ENCODE peak calls at places on chromosomes 7 and 10, in ten cellular contexts. A is sigmoid colon, N is type B pancreatic cell, Y is astrocyte of the cerebellum, Q is NB4, Z is retinal pigment epithelial cell, R is IMR-90, H is hepatocyte, C is fibroblast of mammary gland, K is neural progenitor cell. I is an unnamed sample.

GRCh38 chr10:46264737-46265368 is 21.9 kb upstream of the ANTXRL start:
- DNase-seq in A (no peak), N (peak; percentile 60), Y (no peak), Q (no peak), Z (no peak), R (no peak), H (no peak), C (no peak), K (no peak), I (no peak)

GRCh38 chr7:19284596-19285300 is 139.5 kb upstream of the FERD3L start:
- DNase-seq in A (no peak), N (no peak), Y (no peak), Q (no peak), Z (no peak), R (peak; percentile 72), H (no peak), C (peak; percentile 30), K (no peak), I (no peak)

GRCh38 chr10:82982110-82982608 is 1107.2 kb downstream of the NRG3 start:
- DNase-seq in A (no peak), N (no peak), Y (peak; percentile 95), Q (no peak), Z (peak; percentile 76), R (peak; percentile 87), H (peak; percentile 12), C (peak; percentile 91), K (no peak), I (no peak)

GRCh38 chr10:6211341-6212265 is 8.9 kb downstream of the PFKFB3 start:
- DNase-seq in A (peak; percentile 86), N (no peak), Y (no peak), Q (no peak), Z (no peak), R (peak; percentile 46), H (peak; percentile 49), C (peak; percentile 53), K (peak; percentile 73), I (no peak)

GRCh38 chr7:66013938-66014337 is 31.9 kb upstream of the GUSB start:
- DNase-seq in A (no peak), N (no peak), Y (peak; percentile 39), Q (peak; percentile 60), Z (peak; percentile 60), R (peak; percentile 62), H (peak; percentile 66), C (peak; percentile 46), K (peak; percentile 46), I (no peak)

GRCh38 chr7:91940171-91940570 is 491 bp upstream of the AKAP9 start:
- DNase-seq in A (no peak), N (no peak), Y (no peak), Q (peak; percentile 77), Z (no peak), R (no peak), H (peak; percentile 43), C (peak; percentile 33), K (peak; percentile 71), I (peak; percentile 44)

GRCh38 chr7:80257751-80258150 is 123.1 kb downstream of the GNAI1 start:
- DNase-seq in A (no peak), N (no peak), Y (no peak), Q (no peak), Z (no peak), R (no peak), H (no peak), C (no peak), K (no peak), I (no peak)

GRCh38 chr10:34593955-34594354 is 221.1 kb downstream of the PARD3 start:
- DNase-seq in A (no peak), N (no peak), Y (no peak), Q (no peak), Z (no peak), R (no peak), H (no peak), C (no peak), K (no peak), I (no peak)

GRCh38 chr10:59779656-59780521 is 26.6 kb upstream of the MRLN start:
- DNase-seq in A (no peak), N (no peak), Y (no peak), Q (no peak), Z (no peak), R (no peak), H (peak; percentile 13), C (no peak), K (no peak), I (no peak)

GRCh38 chr7:8765374-8765773 is 332.0 kb downstream of the NXPH1 start:
- DNase-seq in A (no peak), N (no peak), Y (no peak), Q (no peak), Z (no peak), R (no peak), H (no peak), C (no peak), K (no peak), I (no peak)

GRCh38 chr7:29120955-29121354 is 25.4 kb downstream of the CPVL start:
- DNase-seq in A (no peak), N (no peak), Y (no peak), Q (no peak), Z (no peak), R (no peak), H (no peak), C (no peak), K (no peak), I (no peak)

GRCh38 chr10:131886181-131886716 is 14.6 kb upstream of the PPP2R2D start:
- DNase-seq in A (peak; percentile 47), N (no peak), Y (no peak), Q (peak; percentile 29), Z (no peak), R (no peak), H (no peak), C (no peak), K (no peak), I (no peak)

GRCh38 chr10:20858292-20859124 is 38.6 kb downstream of the NEBL start:
- DNase-seq in A (no peak), N (no peak), Y (peak; percentile 18), Q (peak; percentile 22), Z (peak; percentile 22), R (peak; percentile 22), H (peak; percentile 41), C (peak; percentile 60), K (no peak), I (no peak)

GRCh38 chr7:98418636-98419315 is 17.9 kb upstream of the BAIAP2L1 start:
- DNase-seq in A (no peak), N (no peak), Y (peak; percentile 71), Q (peak; percentile 78), Z (peak; percentile 90), R (peak; percentile 98), H (peak; percentile 95), C (peak; percentile 98), K (no peak), I (no peak)

DNA sequence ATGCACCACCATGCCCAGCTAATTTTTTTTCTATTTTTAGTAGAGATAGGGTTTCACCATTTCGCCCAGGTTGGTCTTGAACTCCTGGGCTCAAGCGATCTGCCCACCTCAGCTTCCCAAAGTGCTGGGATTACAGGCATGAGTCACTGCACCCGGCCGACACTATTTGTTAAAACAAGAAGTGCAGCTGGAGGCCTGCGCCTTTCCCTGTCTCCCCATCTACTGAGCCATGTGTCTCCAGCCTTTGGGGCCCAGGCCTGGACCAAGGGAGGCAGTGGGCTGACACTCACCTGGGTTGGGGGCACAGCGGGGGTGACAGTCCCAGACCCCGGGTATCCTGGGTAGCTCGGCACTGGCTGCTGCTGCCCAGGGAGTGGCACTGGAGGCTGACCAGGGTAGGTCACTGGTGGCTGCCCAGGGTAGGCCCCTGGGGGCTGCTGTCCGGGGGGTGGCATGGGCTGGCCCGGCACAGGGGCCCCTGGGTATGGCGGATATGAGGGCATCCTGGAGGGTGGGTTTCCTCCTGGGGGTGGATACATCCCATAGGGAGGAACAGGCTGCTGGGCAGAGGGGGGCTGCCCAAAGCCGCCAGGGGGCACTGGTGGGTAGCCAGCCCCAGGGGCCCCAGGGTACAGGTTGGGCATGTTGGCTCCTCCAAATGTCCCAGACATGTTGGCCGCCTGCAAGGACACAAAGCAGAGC is 36.3 kb downstream of the PLAC9 start:
- DNase-seq in A (peak; percentile 69), N (no peak), Y (no peak), Q (no peak), Z (no peak), R (peak; percentile 47), H (no peak), C (no peak), K (peak; percentile 29), I (peak; percentile 72)
- TF ChIP-seq CTCF in A (no peak), N (peak; percentile 38), Y (peak; percentile 17), Q (peak; percentile 32), Z (peak; percentile 37), R (no peak), H (no peak), C (peak; percentile 24), K (peak; percentile 38), I (peak; percentile 42)

DNA sequence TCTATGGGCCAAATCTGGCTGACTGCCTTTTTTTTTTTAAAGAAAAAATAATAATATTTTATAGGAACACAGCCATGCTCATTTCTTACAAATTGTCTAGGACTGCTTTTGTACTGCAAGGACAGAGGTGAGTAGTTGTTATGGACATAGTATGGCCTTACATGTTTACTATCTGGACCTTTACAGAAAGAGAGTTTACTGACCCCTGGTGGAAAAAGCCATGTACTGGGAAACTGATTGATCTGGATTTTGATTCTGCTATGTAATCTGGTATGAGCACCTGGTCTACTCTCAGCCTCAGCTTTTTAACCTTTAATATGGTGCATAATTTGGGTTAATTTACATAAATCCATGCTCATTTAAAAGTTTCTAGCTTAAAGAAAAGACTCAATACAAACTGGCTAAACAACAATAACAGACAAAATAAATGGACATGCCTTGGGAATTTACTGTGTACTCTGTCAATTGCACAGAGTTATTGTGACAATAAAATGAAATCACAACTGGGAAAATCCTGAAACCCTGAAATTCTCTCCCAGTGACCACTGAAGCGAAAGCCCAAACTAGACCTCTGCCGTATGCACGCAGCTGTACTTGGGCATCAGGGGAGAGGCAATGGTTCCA is 260.7 kb downstream of the BMPER start:
- DNase-seq in A (no peak), N (no peak), Y (peak; percentile 32), Q (peak; percentile 44), Z (no peak), R (peak; percentile 60), H (peak; percentile 26), C (peak; percentile 72), K (peak; percentile 40), I (no peak)
- TF ChIP-seq CTCF in A (no peak), N (peak; percentile 75), Y (peak; percentile 71), Q (peak; percentile 73), Z (peak; percentile 76), R (peak; percentile 76), H (peak; percentile 57), C (peak; percentile 82), K (peak; percentile 70), I (peak; percentile 31)

GRCh38 chr7:89975577-89975976 is 178.7 kb upstream of the STEAP1 start:
- DNase-seq in A (no peak), N (no peak), Y (no peak), Q (no peak), Z (no peak), R (no peak), H (no peak), C (no peak), K (no peak), I (no peak)
- TF ChIP-seq CTCF in A (no peak), N (no peak), Y (no peak), Q (no peak), Z (no peak), R (no peak), H (no peak), C (no peak), K (no peak), I (no peak)

DNA sequence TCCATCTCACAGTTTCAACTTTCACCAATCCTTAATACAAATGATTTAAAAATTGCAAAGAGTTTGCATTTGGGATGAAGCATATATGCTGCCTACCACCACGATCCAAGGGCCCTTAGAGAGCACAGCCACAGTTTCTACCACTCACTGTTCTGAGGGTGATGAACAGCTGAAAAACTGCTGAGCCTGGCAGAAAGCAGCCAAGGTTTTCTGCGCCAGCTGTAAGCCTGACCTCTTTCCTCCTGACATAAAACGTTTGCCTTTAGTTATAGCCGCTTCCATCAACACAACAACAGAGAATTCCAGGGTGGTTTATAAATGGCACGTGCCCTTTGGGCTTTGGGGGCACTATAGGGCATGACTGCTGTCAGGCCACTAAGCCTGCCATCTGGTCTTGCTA is 222.8 kb downstream of the RELN start:
- DNase-seq in A (no peak), N (no peak), Y (no peak), Q (no peak), Z (no peak), R (no peak), H (no peak), C (no peak), K (no peak), I (no peak)
- TF ChIP-seq CTCF in A (no peak), N (no peak), Y (no peak), Q (no peak), Z (no peak), R (no peak), H (no peak), C (no peak), K (no peak), I (no peak)

I was measured in GM10248.